ENCODE peak calls at places on chromosome 22, in eight cellular contexts. R is K562; D is body of pancreas; N is brain microvascular endothelial cell; Q is mammary epithelial cell; I is dorsolateral prefrontal cortex; T is HCT116; K is CD8-positive, alpha-beta T cell. E is an unnamed sample.

GRCh38 chr22:41526802-41527799 is 17.2 kb downstream of the POLR3H start:
- DNase-seq in R (peak), D (peak), N (no peak), Q (no peak), I (peak), T (no peak), K (peak), E (no peak)

GRCh38 chr22:31206896-31207687 is 5.0 kb upstream of the LIMK2 start:
- DNase-seq in R (no peak), D (no peak), N (no peak), Q (peak), I (no peak), T (no peak), K (no peak), E (no peak)

GRCh38 chr22:48391171-48391711 is 1436.4 kb downstream of the BRD1 start:
- DNase-seq in R (no peak), D (no peak), N (no peak), Q (no peak), I (no peak), T (no peak), K (no peak), E (no peak)

GRCh38 chr22:27984723-27985122 is 65.7 kb upstream of the PITPNB start:
- DNase-seq in R (no peak), D (no peak), N (no peak), Q (no peak), I (no peak), T (no peak), K (no peak), E (peak)

GRCh38 chr22:50731811-50732624 is 6.0 kb upstream of the ACR start:
- DNase-seq in R (peak), D (peak), N (peak), Q (peak), I (peak), T (peak), K (peak), E (no peak)

GRCh38 chr22:46149998-46150549 is at the start of gene PPARA:
- DNase-seq in R (peak), D (peak), N (no peak), Q (peak), I (peak), T (peak), K (peak), E (peak)

GRCh38 chr22:46710842-46711241 is 27.2 kb downstream of the CERK start:
- DNase-seq in R (no peak), D (no peak), N (no peak), Q (no peak), I (no peak), T (no peak), K (no peak), E (no peak)

GRCh38 chr22:35308480-35308945 is 8.8 kb downstream of the TOM1 start:
- DNase-seq in R (no peak), D (no peak), N (no peak), Q (no peak), I (peak), T (no peak), K (no peak), E (no peak)

GRCh38 chr22:32752868-32753520 is 48.5 kb upstream of the TIMP3 start:
- DNase-seq in R (no peak), D (no peak), N (peak), Q (no peak), I (no peak), T (no peak), K (no peak), E (no peak)

GRCh38 chr22:44630826-44631225 is 71.2 kb upstream of the PRR5 start:
- DNase-seq in R (no peak), D (no peak), N (no peak), Q (no peak), I (no peak), T (no peak), K (no peak), E (no peak)

GRCh38 chr22:20533095-20533878 is 25.9 kb downstream of the MED15 start:
- DNase-seq in R (no peak), D (no peak), N (no peak), Q (peak), I (no peak), T (no peak), K (no peak), E (no peak)

GRCh38 chr22:44880588-44881245 is 128.3 kb downstream of the ARHGAP8 start:
- DNase-seq in R (no peak), D (no peak), N (no peak), Q (no peak), I (no peak), T (no peak), K (no peak), E (peak)

GRCh38 chr22:24772493-24773220 is 1.9 kb downstream of the PIWIL3 start:
- DNase-seq in R (peak), D (no peak), N (peak), Q (peak), I (no peak), T (peak), K (no peak), E (no peak)

GRCh38 chr22:20552450-20552894 is 45.1 kb downstream of the MED15 start:
- DNase-seq in R (no peak), D (peak), N (peak), Q (no peak), I (peak), T (no peak), K (no peak), E (peak)

GRCh38 chr22:47143249-47143938 is 380.9 kb downstream of the TBC1D22A start:
- DNase-seq in R (no peak), D (peak), N (no peak), Q (no peak), I (no peak), T (no peak), K (no peak), E (no peak)

GRCh38 chr22:41910050-41910598 is 4.8 kb downstream of the SHISA8 start:
- DNase-seq in R (no peak), D (peak), N (no peak), Q (no peak), I (no peak), T (no peak), K (no peak), E (no peak)

GRCh38 chr22:48057116-48057835 is 1294.8 kb downstream of the TBC1D22A start:
- DNase-seq in R (no peak), D (no peak), N (no peak), Q (no peak), I (no peak), T (no peak), K (no peak), E (peak)

GRCh38 chr22:28181332-28181731 is 262.3 kb upstream of the PITPNB start:
- DNase-seq in R (no peak), D (no peak), N (no peak), Q (no peak), I (no peak), T (no peak), K (no peak), E (no peak)

GRCh38 chr22:47674600-47674999 is 912.1 kb downstream of the TBC1D22A start:
- DNase-seq in R (no peak), D (no peak), N (no peak), Q (no peak), I (no peak), T (no peak), K (no peak), E (no peak)

GRCh38 chr22:46576556-46577351 is 39.3 kb upstream of the CELSR1 start:
- DNase-seq in R (peak), D (peak), N (no peak), Q (peak), I (no peak), T (no peak), K (peak), E (no peak)

GRCh38 chr22:41834005-41834975 is 1.4 kb downstream of the SREBF2 start:
- DNase-seq in R (no peak), D (no peak), N (no peak), Q (no peak), I (no peak), T (no peak), K (no peak), E (no peak)

GRCh38 chr22:29298641-29299040 is 7.8 kb upstream of the GAS2L1 start:
- DNase-seq in R (no peak), D (no peak), N (no peak), Q (no peak), I (no peak), T (no peak), K (no peak), E (no peak)

GRCh38 chr22:30305519-30305905 is 16.2 kb upstream of the CASTOR1 start:
- DNase-seq in R (no peak), D (peak), N (no peak), Q (no peak), I (no peak), T (no peak), K (peak), E (no peak)

GRCh38 chr22:40898850-40899357 is 37.0 kb upstream of the DNAJB7 start:
- DNase-seq in R (peak), D (peak), N (peak), Q (peak), I (no peak), T (peak), K (no peak), E (no peak)

GRCh38 chr22:27198518-27199035 is 541.2 kb downstream of the MIAT start:
- DNase-seq in R (no peak), D (no peak), N (no peak), Q (no peak), I (no peak), T (no peak), K (no peak), E (no peak)

GRCh38 chr22:32897400-32897799 is 95.9 kb downstream of the TIMP3 start:
- DNase-seq in R (no peak), D (no peak), N (peak), Q (peak), I (no peak), T (no peak), K (no peak), E (no peak)

GRCh38 chr22:17303840-17304779 is 65.2 kb upstream of the CECR2 start:
- DNase-seq in R (no peak), D (no peak), N (no peak), Q (no peak), I (no peak), T (no peak), K (peak), E (no peak)

GRCh38 chr22:46066691-46067090 is 83.6 kb upstream of the PPARA start:
- DNase-seq in R (no peak), D (no peak), N (no peak), Q (peak), I (peak), T (no peak), K (no peak), E (peak)

GRCh38 chr22:23179381-23180294 is 671 bp upstream of the BCR start:
- DNase-seq in R (peak), D (peak), N (no peak), Q (peak), I (no peak), T (no peak), K (no peak), E (peak)

GRCh38 chr22:23181763-23182288 is 1.5 kb downstream of the BCR start:
- DNase-seq in R (peak), D (no peak), N (no peak), Q (no peak), I (no peak), T (no peak), K (no peak), E (no peak)

GRCh38 chr22:23178512-23179254 is 1.6 kb upstream of the BCR start:
- DNase-seq in R (peak), D (peak), N (peak), Q (peak), I (peak), T (peak), K (peak), E (no peak)

GRCh38 chr22:23180893-23181762 is 819 bp downstream of the BCR start:
- DNase-seq in R (peak), D (peak), N (no peak), Q (peak), I (no peak), T (no peak), K (peak), E (no peak)

GRCh38 chr22:23180301-23180892 is at the start of gene BCR:
- DNase-seq in R (peak), D (peak), N (peak), Q (peak), I (peak), T (peak), K (peak), E (no peak)
- H3K27ac ChIP-seq in R (peak), D (peak), N (peak), Q (peak), I (peak), T (peak), K (peak), E (peak)

GRCh38 chr22:39308614-39309363 is 10.6 kb downstream of the RPL3 start:
- DNase-seq in R (no peak), D (peak), N (peak), Q (peak), I (no peak), T (peak), K (no peak), E (peak)
- TF ChIP-seq CTCF in R (no peak), D (no peak), N (peak), Q (peak), I (peak), T (no peak), K (no peak), E (no peak)

GRCh38 chr22:43295660-43296059 is 47.5 kb downstream of the SCUBE1 start:
- DNase-seq in R (no peak), D (no peak), N (no peak), Q (no peak), I (no peak), T (no peak), K (no peak), E (no peak)

GRCh38 chr22:43296279-43296902 is 46.8 kb downstream of the SCUBE1 start:
- DNase-seq in R (no peak), D (no peak), N (no peak), Q (no peak), I (no peak), T (no peak), K (no peak), E (no peak)

GRCh38 chr22:43293661-43294392 is 49.3 kb downstream of the SCUBE1 start:
- DNase-seq in R (peak), D (no peak), N (peak), Q (no peak), I (no peak), T (no peak), K (no peak), E (no peak)

GRCh38 chr22:43293259-43293658 is 49.9 kb downstream of the SCUBE1 start:
- DNase-seq in R (peak), D (no peak), N (no peak), Q (no peak), I (no peak), T (no peak), K (no peak), E (no peak)

GRCh38 chr22:43295173-43295572 is 48.0 kb downstream of the SCUBE1 start:
- DNase-seq in R (no peak), D (no peak), N (no peak), Q (no peak), I (no peak), T (no peak), K (no peak), E (no peak)
- H3K27ac ChIP-seq in R (no peak), D (no peak), N (no peak), Q (no peak), I (no peak), T (no peak), K (no peak), E (no peak)

GRCh38 chr22:49586873-49587272 is 240.8 kb downstream of the BRD1 start:
- DNase-seq in R (no peak), D (no peak), N (no peak), Q (no peak), I (no peak), T (no peak), K (no peak), E (no peak)
- TF ChIP-seq CTCF in R (no peak), D (no peak), N (no peak), Q (no peak), I (no peak), T (no peak), K (no peak), E (no peak)

GRCh38 chr22:36864454-36865215 is 3.8 kb downstream of the NCF4 start:
- DNase-seq in R (no peak), D (no peak), N (no peak), Q (no peak), I (no peak), T (no peak), K (no peak), E (no peak)

GRCh38 chr22:36865346-36865745 is 4.5 kb downstream of the NCF4 start:
- DNase-seq in R (no peak), D (no peak), N (no peak), Q (peak), I (no peak), T (no peak), K (no peak), E (no peak)

GRCh38 chr22:36862251-36863242 is 1.7 kb downstream of the NCF4 start:
- DNase-seq in R (no peak), D (peak), N (no peak), Q (no peak), I (no peak), T (no peak), K (no peak), E (no peak)

GRCh38 chr22:36863979-36864378 is 3.2 kb downstream of the NCF4 start:
- DNase-seq in R (no peak), D (no peak), N (no peak), Q (no peak), I (no peak), T (no peak), K (no peak), E (no peak)

DNA sequence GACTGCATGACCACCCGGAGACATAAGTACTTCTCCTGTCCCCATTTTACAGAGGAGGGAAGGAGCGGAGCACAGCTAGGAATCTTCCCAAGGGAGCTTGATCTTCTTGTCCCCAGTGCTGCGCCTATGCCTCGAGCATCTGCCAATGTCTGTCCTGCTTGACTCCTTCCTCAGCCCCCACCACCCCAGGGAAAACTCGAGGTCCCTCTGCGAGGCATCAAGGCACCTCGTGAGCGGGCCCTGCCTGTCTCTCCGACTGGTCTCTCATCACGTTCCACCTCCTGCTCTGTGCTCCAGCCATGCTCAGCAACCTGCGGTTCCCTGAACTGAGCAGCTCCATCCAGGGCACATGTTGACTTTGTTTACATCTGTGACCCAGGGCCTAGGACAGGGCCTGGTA is 2.5 kb downstream of the NCF4 start:
- DNase-seq in R (no peak), D (no peak), N (no peak), Q (no peak), I (no peak), T (no peak), K (no peak), E (no peak)
- H3K27ac ChIP-seq in R (no peak), D (no peak), N (no peak), Q (no peak), I (no peak), T (no peak), K (no peak), E (no peak)

DNA sequence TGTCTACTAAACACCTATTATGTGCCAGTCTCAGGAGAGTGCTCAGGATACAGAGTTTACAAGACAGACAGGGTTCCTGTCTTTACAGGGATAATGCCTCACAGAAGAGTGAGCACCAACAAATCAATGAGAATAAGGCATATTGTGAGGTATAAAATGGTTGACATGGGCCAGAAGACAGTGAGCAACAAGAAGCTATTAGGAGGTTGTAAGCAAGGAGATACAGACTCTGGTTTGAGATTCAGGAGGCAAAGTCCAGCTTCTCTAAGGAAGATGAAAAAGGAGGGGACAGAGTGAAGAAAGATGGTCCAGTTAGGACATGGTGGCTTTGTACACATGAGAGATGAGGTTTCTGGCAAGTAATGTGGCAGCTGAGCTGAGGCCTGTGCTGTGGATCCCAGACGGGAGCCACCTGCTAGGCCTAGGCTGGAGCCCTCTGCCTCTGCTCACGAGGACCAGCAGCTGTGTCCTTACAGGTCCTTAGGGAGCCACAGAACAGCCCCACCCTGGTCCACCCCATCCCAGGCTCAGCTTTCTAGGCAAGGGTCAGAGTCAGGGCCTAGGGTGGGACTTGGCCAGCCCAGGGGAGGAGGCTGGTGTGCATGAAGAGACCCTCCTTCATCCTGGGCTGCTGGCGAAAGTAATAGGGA is 110.5 kb downstream of the ZNF280B start:
- DNase-seq in R (no peak), D (no peak), N (no peak), Q (no peak), I (no peak), T (no peak), K (no peak), E (no peak)
- TF ChIP-seq CTCF in R (no peak), D (no peak), N (no peak), Q (no peak), I (no peak), T (no peak), K (no peak), E (no peak)

GRCh38 chr22:21949948-21950347 is 2.7 kb downstream of the PPM1F start:
- DNase-seq in R (no peak), D (no peak), N (no peak), Q (no peak), I (no peak), T (no peak), K (no peak), E (no peak)

GRCh38 chr22:21949569-21949918 is 3.1 kb downstream of the PPM1F start:
- DNase-seq in R (no peak), D (no peak), N (no peak), Q (no peak), I (no peak), T (no peak), K (no peak), E (no peak)

GRCh38 chr22:21951062-21951461 is 1.6 kb downstream of the PPM1F start:
- DNase-seq in R (no peak), D (no peak), N (no peak), Q (no peak), I (no peak), T (no peak), K (no peak), E (no peak)

GRCh38 chr22:21952586-21953571 is at the start of gene PPM1F:
- DNase-seq in R (peak), D (peak), N (peak), Q (peak), I (peak), T (no peak), K (peak), E (peak)

GRCh38 chr22:21951931-21952465 is 650 bp downstream of the PPM1F start:
- DNase-seq in R (peak), D (peak), N (peak), Q (peak), I (no peak), T (no peak), K (no peak), E (no peak)
- H3K27ac ChIP-seq in R (peak), D (peak), N (no peak), Q (no peak), I (peak), T (peak), K (no peak), E (peak)

GRCh38 chr22:19477321-19478085 is 1.5 kb downstream of the UFD1 start:
- DNase-seq in R (no peak), D (no peak), N (no peak), Q (no peak), I (no peak), T (no peak), K (no peak), E (no peak)
- TF ChIP-seq CTCF in R (peak), D (no peak), N (no peak), Q (peak), I (no peak), T (no peak), K (no peak), E (peak)

GRCh38 chr22:23000657-23001439 is 69.5 kb upstream of the GNAZ start:
- DNase-seq in R (no peak), D (no peak), N (no peak), Q (no peak), I (no peak), T (no peak), K (no peak), E (no peak)
- H3K27ac ChIP-seq in R (no peak), D (no peak), N (no peak), Q (no peak), I (no peak), T (no peak), K (no peak), E (no peak)

E was measured in coronary artery.